ENCODE peak calls at places on chromosome 4, in seven cellular contexts. B is CD4-positive, alpha-beta T cell; N is hepatocyte; X is B cell; S is ovary; L is choroid plexus epithelial cell; W is PC-9. O is an unnamed sample.

GRCh38 chr4:112673076-112673475 is 36.1 kb downstream of the LARP7 start:
- DNase-seq in B (no peak), N (no peak), X (no peak), S (no peak), L (no peak), W (no peak), O (no peak)

GRCh38 chr4:12319765-12320164 is 891.1 kb upstream of the HS3ST1 start:
- DNase-seq in B (no peak), N (no peak), X (no peak), S (no peak), L (no peak), W (no peak), O (no peak)

GRCh38 chr4:114091546-114091945 is 112.1 kb upstream of the ARSJ start:
- DNase-seq in B (no peak), N (no peak), X (no peak), S (no peak), L (no peak), W (no peak), O (no peak)

GRCh38 chr4:81214518-81215218 is 354 bp downstream of the PRKG2 start:
- DNase-seq in B (no peak), N (peak; percentile 63), X (no peak), S (no peak), L (peak; percentile 61), W (no peak), O (no peak)

GRCh38 chr4:108378164-108378563 is 209.4 kb upstream of the LEF1 start:
- DNase-seq in B (no peak), N (no peak), X (no peak), S (no peak), L (no peak), W (no peak), O (no peak)

GRCh38 chr4:10589808-10590207 is 94.8 kb downstream of the CLNK start:
- DNase-seq in B (no peak), N (peak; percentile 29), X (no peak), S (no peak), L (peak; percentile 54), W (no peak), O (no peak)

GRCh38 chr4:56861365-56861764 is 39.9 kb upstream of the SPINK2 start:
- DNase-seq in B (no peak), N (peak; percentile 11), X (no peak), S (no peak), L (peak; percentile 78), W (peak; percentile 23), O (no peak)

GRCh38 chr4:150067859-150068258 is 10.4 kb upstream of the DCLK2 start:
- DNase-seq in B (no peak), N (no peak), X (no peak), S (no peak), L (no peak), W (no peak), O (no peak)

GRCh38 chr4:173591760-173592159 is 61.7 kb upstream of the HAND2 start:
- DNase-seq in B (no peak), N (no peak), X (no peak), S (no peak), L (no peak), W (no peak), O (no peak)

GRCh38 chr4:56389558-56389957 is 2.3 kb upstream of the AASDH start:
- DNase-seq in B (no peak), N (peak; percentile 13), X (no peak), S (no peak), L (no peak), W (no peak), O (no peak)

GRCh38 chr4:158229768-158230167 is 19.5 kb downstream of the TMEM144 start:
- DNase-seq in B (no peak), N (no peak), X (no peak), S (no peak), L (no peak), W (no peak), O (no peak)

GRCh38 chr4:128649575-128650205 is 159.8 kb upstream of the JADE1 start:
- DNase-seq in B (no peak), N (peak; percentile 76), X (no peak), S (no peak), L (peak; percentile 50), W (no peak), O (no peak)

GRCh38 chr4:63492515-63492914 is 916.7 kb downstream of the TECRL start:
- DNase-seq in B (no peak), N (no peak), X (no peak), S (no peak), L (no peak), W (no peak), O (no peak)

GRCh38 chr4:79964715-79965345 is 108.2 kb downstream of the ANTXR2 start:
- DNase-seq in B (no peak), N (peak; percentile 36), X (no peak), S (peak; percentile 30), L (peak; percentile 27), W (no peak), O (no peak)

GRCh38 chr4:163107754-163108153 is 58.9 kb downstream of the NAF1 start:
- DNase-seq in B (no peak), N (no peak), X (no peak), S (no peak), L (peak; percentile 53), W (no peak), O (peak; percentile 17)

GRCh38 chr4:186762361-186762760 is 38.7 kb upstream of the FAT1 start:
- DNase-seq in B (no peak), N (no peak), X (no peak), S (no peak), L (no peak), W (no peak), O (no peak)

GRCh38 chr4:80539190-80539589 is 203.7 kb downstream of the CFAP299 start:
- DNase-seq in B (no peak), N (no peak), X (no peak), S (no peak), L (no peak), W (no peak), O (no peak)

GRCh38 chr4:111512081-111512774 is 633.0 kb upstream of the FAM241A start:
- DNase-seq in B (no peak), N (peak; percentile 18), X (no peak), S (no peak), L (peak; percentile 89), W (peak; percentile 1), O (no peak)

GRCh38 chr4:130403221-130403620 is 1307.3 kb downstream of the C4orf33 start:
- DNase-seq in B (no peak), N (no peak), X (no peak), S (no peak), L (no peak), W (no peak), O (no peak)

GRCh38 chr4:189202182-189202868 is 738.3 kb upstream of the FRG1 start:
- DNase-seq in B (no peak), N (peak; percentile 83), X (no peak), S (peak; percentile 79), L (peak; percentile 74), W (peak; percentile 11), O (peak; percentile 8)

GRCh38 chr4:16852168-16852567 is 46.3 kb downstream of the LDB2 start:
- DNase-seq in B (no peak), N (no peak), X (no peak), S (no peak), L (no peak), W (no peak), O (no peak)

GRCh38 chr4:176999943-177000543 is 207.3 kb upstream of the VEGFC start:
- DNase-seq in B (no peak), N (no peak), X (no peak), S (no peak), L (no peak), W (peak; percentile 15), O (no peak)

GRCh38 chr4:32249040-32249439 is 1528.9 kb downstream of the PCDH7 start:
- DNase-seq in B (no peak), N (no peak), X (no peak), S (no peak), L (no peak), W (no peak), O (no peak)

GRCh38 chr4:97153042-97153441 is 990.2 kb downstream of the STPG2 start:
- DNase-seq in B (no peak), N (peak; percentile 50), X (no peak), S (no peak), L (peak; percentile 43), W (no peak), O (no peak)
- TF ChIP-seq CTCF in B (no peak), N (peak; percentile 59), X (no peak), S (no peak), L (peak; percentile 40), W (no peak), O (peak; percentile 32)

DNA sequence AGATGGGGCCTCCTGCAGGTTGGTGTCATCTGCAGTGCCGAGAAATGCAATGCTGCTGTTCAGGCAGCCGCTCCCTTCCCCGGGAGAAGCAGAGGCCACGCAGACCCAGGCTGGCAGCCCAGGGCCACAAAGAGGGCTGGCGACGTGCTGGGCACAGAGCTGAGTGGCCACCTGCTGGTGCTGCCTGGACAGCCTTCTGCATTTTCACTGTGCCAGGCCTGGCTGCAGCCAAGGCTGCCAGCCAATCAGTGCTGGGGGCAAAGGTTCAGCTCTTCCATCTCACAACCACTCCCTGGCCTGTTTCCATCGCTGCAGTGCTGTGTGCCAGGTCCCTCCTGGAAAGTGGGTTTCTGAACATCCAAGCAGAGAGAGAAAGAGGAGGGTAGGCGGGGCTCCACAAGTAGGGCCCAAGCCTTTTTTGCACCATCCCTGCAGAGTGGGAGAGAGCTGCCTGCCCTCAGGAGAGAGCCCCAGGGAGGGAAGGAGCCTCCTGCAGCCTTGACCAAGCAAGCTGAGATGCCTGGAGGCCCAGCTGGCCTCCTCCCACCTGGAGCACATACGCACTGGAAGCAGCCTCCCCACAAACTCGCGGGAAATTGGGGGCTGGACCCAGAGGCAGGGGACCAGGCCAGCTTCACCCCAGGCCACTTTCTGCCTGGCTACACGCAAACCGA is 20.1 kb downstream of the ADRA2C start:
- DNase-seq in B (no peak), N (peak; percentile 48), X (no peak), S (no peak), L (no peak), W (no peak), O (no peak)
- TF ChIP-seq CTCF in B (no peak), N (peak; percentile 10), X (no peak), S (no peak), L (no peak), W (no peak), O (no peak)

DNA sequence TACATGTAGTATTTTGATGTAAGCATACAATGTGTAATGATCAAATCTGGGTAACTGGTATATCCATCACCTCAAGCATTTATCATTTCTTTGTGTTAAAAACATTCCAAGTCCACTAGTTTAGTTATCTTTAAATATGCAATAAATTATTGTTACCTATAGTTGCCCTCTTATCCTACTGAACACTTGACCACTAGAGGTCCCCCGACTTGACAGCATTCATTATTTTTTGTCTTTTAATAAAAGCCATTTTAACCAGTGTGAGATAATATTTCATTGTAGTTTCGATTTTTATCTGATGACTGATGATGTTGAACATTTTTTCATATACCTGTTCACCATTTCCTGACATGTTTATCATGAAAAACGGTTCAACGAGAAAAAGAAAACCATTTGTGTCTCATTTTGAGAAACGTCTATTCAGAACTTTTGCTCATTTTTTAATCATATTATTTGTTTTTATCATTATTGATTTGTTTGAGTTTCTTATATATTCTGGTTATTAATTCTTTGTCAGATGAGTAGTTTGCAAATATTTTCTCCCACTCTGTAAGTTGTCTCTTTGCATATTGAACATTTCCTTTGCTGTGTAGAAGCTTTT is 199.0 kb upstream of the CXXC4 start:
- DNase-seq in B (no peak), N (no peak), X (no peak), S (no peak), L (peak; percentile 14), W (no peak), O (no peak)
- TF ChIP-seq CTCF in B (no peak), N (peak; percentile 24), X (peak; percentile 65), S (no peak), L (no peak), W (peak; percentile 64), O (no peak)

GRCh38 chr4:20760053-20760452 is 59.8 kb downstream of the PACRGL start:
- DNase-seq in B (no peak), N (peak; percentile 26), X (no peak), S (no peak), L (no peak), W (no peak), O (no peak)
- TF ChIP-seq CTCF in B (no peak), N (peak; percentile 12), X (no peak), S (no peak), L (no peak), W (no peak), O (no peak)